ENCODE peak calls at places on chromosomes 7 and 10, in nine cellular contexts. E, O, D, N, G, T, V, S and U are unnamed samples.

GRCh38 chr10:80468002-80468401 is 13.9 kb downstream of the TSPAN14 start:
- DNase-seq in E (no peak), O (no peak), D (no peak), N (peak; percentile 83), G (no peak), T (peak; percentile 75), V (peak; percentile 48), S (peak; percentile 67), U (peak; percentile 43)

GRCh38 chr7:39949980-39950472 is at the start of gene CDK13:
- DNase-seq in E (peak; percentile 84), O (no peak), D (peak; percentile 46), N (peak; percentile 92), G (peak; percentile 90), T (peak; percentile 85), V (peak; percentile 92), S (peak; percentile 93), U (peak; percentile 87)

GRCh38 chr10:85916192-85916747 is 450.3 kb downstream of the GRID1 start:
- DNase-seq in E (no peak), O (no peak), D (no peak), N (no peak), G (no peak), T (no peak), V (no peak), S (no peak), U (no peak)

GRCh38 chr7:10483671-10484070 is 490.0 kb upstream of the PHF14 start:
- DNase-seq in E (no peak), O (no peak), D (no peak), N (no peak), G (no peak), T (no peak), V (no peak), S (no peak), U (no peak)

GRCh38 chr10:119817991-119818888 is 54.4 kb downstream of the MCMBP start:
- DNase-seq in E (no peak), O (no peak), D (no peak), N (peak; percentile 49), G (peak; percentile 53), T (peak; percentile 81), V (no peak), S (peak; percentile 32), U (no peak)

GRCh38 chr10:95246582-95247051 is 44.2 kb downstream of the PDLIM1 start:
- DNase-seq in E (peak; percentile 68), O (no peak), D (no peak), N (peak; percentile 70), G (peak; percentile 68), T (peak; percentile 74), V (peak; percentile 64), S (peak; percentile 35), U (peak; percentile 18)

GRCh38 chr7:71236488-71237179 is 104.7 kb downstream of the GALNT17 start:
- DNase-seq in E (no peak), O (no peak), D (no peak), N (no peak), G (no peak), T (no peak), V (no peak), S (no peak), U (no peak)

GRCh38 chr7:98493379-98493778 is 92.5 kb upstream of the BAIAP2L1 start:
- DNase-seq in E (no peak), O (no peak), D (no peak), N (no peak), G (no peak), T (no peak), V (no peak), S (no peak), U (no peak)

GRCh38 chr7:87129332-87129731 is 22.9 kb upstream of the DMTF1 start:
- DNase-seq in E (no peak), O (no peak), D (no peak), N (no peak), G (no peak), T (no peak), V (no peak), S (no peak), U (no peak)

GRCh38 chr10:62454696-62455451 is 80.7 kb downstream of the ZNF365 start:
- DNase-seq in E (no peak), O (no peak), D (no peak), N (no peak), G (no peak), T (peak; percentile 72), V (no peak), S (no peak), U (no peak)

GRCh38 chr10:90887555-90887954 is 15.8 kb downstream of the RPP30 start:
- DNase-seq in E (no peak), O (no peak), D (no peak), N (no peak), G (no peak), T (no peak), V (no peak), S (no peak), U (no peak)

GRCh38 chr10:3935141-3935540 is 150.1 kb upstream of the KLF6 start:
- DNase-seq in E (no peak), O (no peak), D (no peak), N (no peak), G (no peak), T (peak; percentile 79), V (peak; percentile 16), S (peak; percentile 32), U (no peak)

GRCh38 chr7:41592226-41592625 is 110.7 kb downstream of the INHBA start:
- DNase-seq in E (no peak), O (no peak), D (no peak), N (no peak), G (no peak), T (no peak), V (no peak), S (no peak), U (no peak)
- H3K9me3 ChIP-seq in E (no peaks in the 10 kb centered on the region), O (no peaks in the 10 kb centered on the region), D (no peaks in the 10 kb centered on the region), N (no peaks in the 10 kb centered on the region), G (no peaks in the 10 kb centered on the region), T (no peaks in the 10 kb centered on the region), V (no peaks in the 10 kb centered on the region), S (no peaks in the 10 kb centered on the region), U (no peaks in the 10 kb centered on the region)

DNA sequence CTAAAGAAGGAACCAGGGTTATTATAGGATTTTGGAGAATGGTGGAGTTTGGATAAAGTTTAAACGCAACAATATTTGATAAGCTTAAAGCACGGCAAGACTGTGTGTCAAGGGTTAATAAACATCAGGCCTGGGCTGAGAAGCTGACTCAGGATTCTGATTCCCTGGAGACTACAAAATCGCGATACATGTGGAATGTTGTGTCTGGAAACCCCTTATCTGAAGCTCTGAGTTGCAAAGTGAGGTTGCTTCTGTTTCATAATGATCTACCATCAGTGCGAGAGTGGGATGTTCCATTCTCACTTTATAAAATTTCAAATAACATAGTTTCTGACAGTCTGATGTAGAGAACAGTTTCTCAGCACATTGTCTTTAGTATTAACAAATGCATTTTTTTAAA is 7.8 kb downstream of the C1GALT1 start:
- DNase-seq in E (peak; percentile 14), O (no peak), D (no peak), N (no peak), G (no peak), T (no peak), V (no peak), S (no peak), U (no peak)
- H3K9me3 ChIP-seq in E (peaks cover 3% of the 10 kb centered on the region), O (no peaks in the 10 kb centered on the region), D (no peaks in the 10 kb centered on the region), N (no peaks in the 10 kb centered on the region), G (no peaks in the 10 kb centered on the region), T (no peaks in the 10 kb centered on the region), V (no peaks in the 10 kb centered on the region), S (no peaks in the 10 kb centered on the region), U (no peaks in the 10 kb centered on the region)

GRCh38 chr10:125164421-125164820 is 4.1 kb upstream of the CTBP2 start:
- DNase-seq in E (no peak), O (no peak), D (no peak), N (no peak), G (no peak), T (no peak), V (no peak), S (no peak), U (no peak)
- H3K9me3 ChIP-seq in E (no peaks in the 10 kb centered on the region), O (no peaks in the 10 kb centered on the region), D (no peaks in the 10 kb centered on the region), N (no peaks in the 10 kb centered on the region), G (no peaks in the 10 kb centered on the region), T (no peaks in the 10 kb centered on the region), V (no peaks in the 10 kb centered on the region), S (no peaks in the 10 kb centered on the region), U (no peaks in the 10 kb centered on the region)

DNA sequence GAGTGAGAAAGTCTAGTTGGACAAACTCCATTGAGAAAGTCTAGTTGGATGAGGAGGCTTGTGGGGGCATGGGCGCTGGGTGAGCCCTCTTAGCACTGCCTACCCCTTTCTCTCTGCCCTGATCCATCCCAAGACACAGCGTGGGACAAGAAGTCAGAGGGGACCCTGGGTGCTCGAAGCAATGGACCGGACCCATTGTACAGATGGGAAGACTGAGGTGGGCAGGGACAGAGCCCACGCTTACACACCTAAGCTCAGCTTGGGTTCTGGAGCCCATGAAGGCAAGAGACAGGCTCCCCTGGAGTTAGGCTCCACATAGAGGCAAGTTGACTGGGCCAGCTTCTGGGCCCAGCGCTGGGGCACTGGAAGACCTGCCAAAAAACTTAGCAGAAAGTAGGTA is 126.8 kb upstream of the TNRC18 start:
- DNase-seq in E (no peak), O (no peak), D (no peak), N (no peak), G (no peak), T (no peak), V (no peak), S (no peak), U (no peak)
- H3K9me3 ChIP-seq in E (no peaks in the 10 kb centered on the region), O (no peaks in the 10 kb centered on the region), D (no peaks in the 10 kb centered on the region), N (no peaks in the 10 kb centered on the region), G (no peaks in the 10 kb centered on the region), T (no peaks in the 10 kb centered on the region), V (no peaks in the 10 kb centered on the region), S (no peaks in the 10 kb centered on the region), U (no peaks in the 10 kb centered on the region)

DNA sequence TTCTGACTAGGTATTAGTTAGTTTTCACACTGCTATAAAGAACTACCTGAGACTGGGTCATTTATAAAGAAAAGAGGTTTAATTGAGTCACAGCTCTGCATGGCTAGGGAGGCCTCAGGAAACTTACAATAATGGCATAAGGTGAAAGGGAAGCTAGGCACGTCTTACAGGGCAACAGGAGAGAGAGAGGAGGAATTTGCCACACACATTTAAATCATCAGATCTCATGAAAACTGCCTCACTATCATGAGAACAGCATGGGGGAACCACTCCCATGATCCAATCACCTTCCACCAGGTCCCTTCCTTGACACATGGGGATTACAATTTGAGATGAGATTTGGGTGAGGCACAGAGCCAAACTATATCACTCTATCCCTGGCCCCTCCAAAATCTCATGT is 40.6 kb upstream of the ZMYND11 start:
- DNase-seq in E (no peak), O (no peak), D (no peak), N (no peak), G (no peak), T (no peak), V (no peak), S (no peak), U (no peak)
- H3K9me3 ChIP-seq in E (peaks cover 6% of the 10 kb centered on the region), O (peaks cover 7% of the 10 kb centered on the region), D (no peaks in the 10 kb centered on the region), N (no peaks in the 10 kb centered on the region), G (no peaks in the 10 kb centered on the region), T (peaks cover 16% of the 10 kb centered on the region), V (peaks cover 3% of the 10 kb centered on the region), S (no peaks in the 10 kb centered on the region), U (no peaks in the 10 kb centered on the region)

DNA sequence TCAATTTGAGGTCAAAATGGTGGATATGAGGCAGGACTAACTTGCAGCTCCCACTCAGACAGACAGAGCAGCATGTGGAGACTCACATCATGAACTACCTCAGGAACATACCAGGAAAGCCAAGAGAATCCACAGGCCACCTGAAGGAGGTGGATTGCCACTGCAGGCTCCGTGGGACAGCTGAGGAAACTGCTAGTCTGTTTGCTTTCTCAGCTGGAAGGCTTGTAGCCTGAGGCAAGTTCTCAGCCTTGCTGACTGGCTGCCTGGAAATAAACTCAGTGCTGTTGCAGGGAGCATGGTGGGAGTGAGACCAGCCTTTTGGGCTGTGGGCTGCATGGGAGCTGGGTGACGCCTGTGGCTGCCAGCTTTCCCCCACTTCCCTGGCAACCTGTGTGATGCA is 202.9 kb downstream of the ZNF248 start:
- DNase-seq in E (no peak), O (no peak), D (no peak), N (no peak), G (no peak), T (no peak), V (no peak), S (no peak), U (no peak)
- H3K9me3 ChIP-seq in E (peaks cover 15% of the 10 kb centered on the region), O (no peaks in the 10 kb centered on the region), D (no peaks in the 10 kb centered on the region), N (no peaks in the 10 kb centered on the region), G (no peaks in the 10 kb centered on the region), T (peaks cover 9% of the 10 kb centered on the region), V (no peaks in the 10 kb centered on the region), S (no peaks in the 10 kb centered on the region), U (no peaks in the 10 kb centered on the region)